ENCODE peak calls at places on chromosomes 13 and 19, in nine cellular contexts. K is IMR-90; Z is iris pigment epithelial cell; H is central memory CD4-positive, alpha-beta T cell; F is neuronal stem cell; M is smooth muscle cell of the brain vasculature; I is PC-9; Q is NCI-H2107; D is C1 segment of cervical spinal cord. C is an unnamed sample.
A peak's percentile ranks its signal among the peaks of the same experiment; 100 is the strongest.

GRCh38 chr19:5445071-5445470 is 10.1 kb upstream of the ZNRF4 start:
- DNase-seq in F (no peak), I (no peak), Q (no peak), Z (no peak), D (no peak), H (no peak), K (no peak), M (no peak), C (no peak)

GRCh38 chr13:24605923-24606372 is 74.3 kb upstream of the ATP12A start:
- DNase-seq in Q (no peak), F (no peak), M (no peak), H (peak; percentile 31), Z (no peak), D (no peak), I (peak; percentile 12), K (peak; percentile 11), C (no peak)

GRCh38 chr19:35977446-35978222 is 17.4 kb upstream of the SDHAF1 start:
- DNase-seq in Z (no peak), M (no peak), Q (no peak), H (no peak), K (no peak), I (no peak), D (no peak), F (no peak), C (no peak)

GRCh38 chr19:18388328-18389094 is 2.6 kb downstream of the GDF15 start:
- DNase-seq in D (peak; percentile 45), K (no peak), M (no peak), Q (peak; percentile 76), H (peak; percentile 55), Z (no peak), I (peak; percentile 74), F (peak; percentile 76), C (peak; percentile 57)

GRCh38 chr13:26133286-26133685 is 81.5 kb upstream of the SHISA2 start:
- DNase-seq in F (no peak), K (no peak), M (no peak), Z (no peak), D (no peak), Q (no peak), H (no peak), I (no peak), C (no peak)

GRCh38 chr13:23443878-23444277 is 10.4 kb upstream of the SACS start:
- DNase-seq in I (no peak), Q (no peak), H (no peak), Z (no peak), D (no peak), F (no peak), K (no peak), M (no peak), C (no peak)

GRCh38 chr13:67219113-67219512 is 11.0 kb downstream of the PCDH9 start:
- DNase-seq in D (no peak), H (no peak), Q (no peak), I (no peak), Z (no peak), M (no peak), K (no peak), F (no peak), C (no peak)

GRCh38 chr19:35220315-35220921 is 8.1 kb downstream of the FAM187B start:
- DNase-seq in Q (no peak), K (no peak), M (no peak), F (no peak), Z (no peak), I (no peak), H (no peak), D (no peak), C (no peak)

GRCh38 chr13:109747524-109747923 is 38.9 kb downstream of the IRS2 start:
- DNase-seq in Q (no peak), K (no peak), F (no peak), Z (peak; percentile 30), M (no peak), I (no peak), H (no peak), D (no peak), C (no peak)

GRCh38 chr19:48363500-48363809 is 285 bp downstream of the TMEM143 start:
- DNase-seq in I (no peak), H (no peak), Z (no peak), F (no peak), D (peak; percentile 90), M (no peak), K (no peak), Q (no peak), C (no peak)

GRCh38 chr13:38180670-38181069 is 169.0 kb upstream of the UFM1 start:
- DNase-seq in H (no peak), Z (no peak), I (no peak), Q (no peak), M (no peak), K (no peak), D (no peak), F (no peak), C (no peak)